ENCODE peak calls at places on chromosomes 3 and 15, in five cellular contexts. T is SK-N-SH, P is transverse colon, I is GM12878, S is suprapubic skin. A is an unnamed sample. For H3K4me1, the result is how much of the 10 kb centered on the place peaks cover.

GRCh38 chr15:75672646-75673425 is 25.1 kb downstream of the SNX33 start:
- DNase-seq in S (no peak), I (no peak), P (no peak), T (peak), A (no peak)

GRCh38 chr3:47420511-47421484 is 40.0 kb downstream of the PTPN23 start:
- DNase-seq in T (peak), P (peak), I (peak), S (peak), A (peak)

GRCh38 chr3:79405183-79405582 is 362.6 kb downstream of the ROBO1 start:
- DNase-seq in T (no peak), I (no peak), P (no peak), S (no peak), A (no peak)

GRCh38 chr3:185959609-185960517 is 22.0 kb upstream of the TRA2B start:
- DNase-seq in S (no peak), T (no peak), I (no peak), P (peak), A (peak)

GRCh38 chr3:109073116-109073515 is 44.8 kb downstream of the MORC1 start:
- DNase-seq in T (no peak), P (no peak), S (no peak), I (no peak), A (no peak)

GRCh38 chr3:154314152-154314551 is 10.1 kb downstream of the DHX36 start:
- DNase-seq in T (no peak), S (no peak), I (no peak), P (no peak), A (no peak)

GRCh38 chr15:76566276-76566675 is 229.7 kb downstream of the ISL2 start:
- DNase-seq in T (no peak), P (no peak), I (no peak), S (no peak), A (no peak)

GRCh38 chr3:86029590-86029989 is 961.4 kb downstream of the VGLL3 start:
- DNase-seq in T (no peak), P (no peak), S (no peak), I (no peak), A (no peak)

GRCh38 chr3:32165442-32165841 is 59.0 kb downstream of the GPD1L start:
- DNase-seq in P (no peak), S (no peak), T (no peak), I (no peak), A (no peak)

GRCh38 chr3:9669720-9670432 is 20.6 kb downstream of the MTMR14 start:
- DNase-seq in I (no peak), T (peak), S (no peak), P (no peak), A (no peak)

GRCh38 chr15:98286831-98287230 is 326.3 kb downstream of the ARRDC4 start:
- DNase-seq in T (no peak), I (no peak), P (no peak), S (no peak), A (no peak)

GRCh38 chr3:132332082-132332964 is 15.1 kb downstream of the ACP3 start:
- DNase-seq in P (no peak), T (no peak), S (no peak), I (no peak), A (no peak)

GRCh38 chr15:81257435-81257834 is 60.8 kb downstream of the IL16 start:
- DNase-seq in I (no peak), T (no peak), P (no peak), S (no peak), A (no peak)

GRCh38 chr3:13078158-13078905 is 5.1 kb upstream of the IQSEC1 start:
- DNase-seq in S (no peak), P (no peak), T (peak), I (no peak), A (no peak)

GRCh38 chr15:22942306-22942855 is 37.8 kb downstream of the CYFIP1 start:
- DNase-seq in S (no peak), T (no peak), P (no peak), I (no peak), A (no peak)

GRCh38 chr3:159322322-159322939 is 520.6 kb downstream of the MFSD1 start:
- DNase-seq in I (no peak), T (peak), S (no peak), P (peak), A (no peak)

GRCh38 chr3:177906573-177907229 is 629.5 kb upstream of the KCNMB2 start:
- DNase-seq in S (no peak), T (no peak), P (no peak), I (no peak), A (no peak)

GRCh38 chr15:37204698-37205097 is 104.3 kb upstream of the MEIS2 start:
- DNase-seq in T (no peak), I (no peak), S (no peak), P (no peak), A (no peak)

GRCh38 chr3:133361435-133361834 is 38.4 kb upstream of the BFSP2 start:
- DNase-seq in P (no peak), S (no peak), T (no peak), I (no peak), A (no peak)

GRCh38 chr3:120448707-120449650 is 1.8 kb downstream of the FSTL1 start:
- DNase-seq in I (no peak), S (no peak), P (peak), T (no peak), A (no peak)
- TF ChIP-seq POLR2AphosphoS5 in I (no peak), S (peak), P (no peak), T (no peak), A (no peak)

DNA sequence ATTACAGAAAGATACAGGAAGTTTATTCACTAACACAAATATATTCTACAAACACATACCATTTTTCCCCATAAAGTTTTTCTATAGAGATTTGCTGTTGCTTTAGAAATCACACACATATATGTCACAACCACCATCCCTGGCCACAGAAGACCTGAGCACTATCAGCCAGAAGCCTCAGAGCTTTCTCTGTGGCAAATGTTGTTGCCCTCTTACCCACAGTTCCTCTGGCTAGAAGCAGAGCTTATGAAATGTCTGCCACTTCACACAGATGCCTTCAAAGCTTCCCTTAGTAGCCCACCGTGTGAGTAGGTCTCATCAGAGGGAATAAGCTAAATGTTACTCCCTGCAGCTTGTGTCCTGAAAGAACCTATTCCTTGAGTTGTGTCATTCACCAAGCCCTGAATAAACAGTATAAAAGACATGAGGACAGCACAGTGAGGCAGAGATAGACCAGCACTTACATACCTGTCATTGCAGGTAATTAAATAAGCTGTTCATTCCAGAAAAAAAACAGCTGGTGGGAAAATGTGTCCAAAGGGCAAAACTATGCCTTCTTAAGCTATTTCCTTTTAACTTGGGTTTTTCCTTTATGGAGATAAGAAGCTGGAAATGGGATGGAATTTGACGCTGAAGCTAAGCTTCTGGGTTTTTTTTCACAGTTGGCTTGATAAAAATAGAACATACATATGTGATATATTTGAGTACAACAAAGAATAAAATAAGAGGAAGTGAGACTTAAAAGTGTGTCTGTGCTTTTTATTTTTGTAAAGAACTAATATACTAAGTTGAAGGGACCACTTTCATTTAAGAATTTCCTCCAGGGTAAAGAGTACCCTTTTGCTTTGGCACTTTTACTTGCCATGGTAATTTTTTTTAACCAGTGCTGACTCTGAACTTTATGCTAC is 391.4 kb downstream of the KCNH8 start:
- DNase-seq in T (no peak), S (no peak), I (peak), P (no peak), A (no peak)
- H3K27ac ChIP-seq in T (no peak), S (no peak), I (peak), P (no peak), A (no peak)

GRCh38 chr3:48567500-48567899 is 3.9 kb upstream of the UCN2 start:
- DNase-seq in T (no peak), S (no peak), P (no peak), I (no peak), A (no peak)
- H3K4me1 ChIP-seq in T (under half), S (under half), P (under half), I (under half), A (under half)

DNA sequence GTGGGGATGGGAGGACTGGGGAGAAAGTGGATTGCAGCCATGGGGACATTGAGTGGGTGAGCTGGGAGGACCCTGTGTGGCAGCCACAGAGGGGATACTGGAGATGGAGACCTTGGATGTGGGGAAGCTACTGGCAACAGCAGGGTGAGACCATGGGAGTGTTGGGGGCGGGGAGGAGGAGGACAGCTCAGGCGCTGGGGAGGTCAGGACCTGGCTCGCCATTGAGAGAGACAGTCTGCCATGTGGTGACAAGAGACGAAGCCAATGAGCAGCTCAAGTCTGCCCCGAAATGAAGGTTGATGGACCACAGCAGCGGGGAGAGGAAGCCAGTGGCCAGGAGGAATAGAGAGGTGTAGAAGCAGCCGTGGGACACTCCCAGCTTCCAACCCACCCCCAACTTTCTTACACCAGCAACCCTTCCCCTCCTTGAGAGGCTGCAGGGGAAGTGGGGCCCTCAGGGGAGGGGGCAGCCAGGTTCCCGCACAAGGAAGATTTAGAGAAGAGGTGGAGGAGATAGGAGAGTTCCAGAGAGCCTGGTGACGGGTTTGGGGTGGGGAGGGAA is 118.1 kb downstream of the ASB7 start:
- DNase-seq in I (no peak), T (no peak), S (peak), P (no peak), A (no peak)
- TF ChIP-seq POLR2AphosphoS5 in I (no peak), T (no peak), S (no peak), P (no peak), A (no peak)

GRCh38 chr3:150312018-150312657 is 96.0 kb upstream of the TSC22D2 start:
- DNase-seq in S (no peak), T (no peak), I (no peak), P (no peak), A (no peak)

GRCh38 chr3:150309557-150309956 is 98.5 kb upstream of the TSC22D2 start:
- DNase-seq in T (no peak), S (no peak), I (no peak), P (no peak), A (no peak)

GRCh38 chr3:150314248-150315027 is 93.7 kb upstream of the TSC22D2 start:
- DNase-seq in I (no peak), P (peak), T (no peak), S (no peak), A (peak)

GRCh38 chr3:150308481-150308918 is 99.6 kb upstream of the TSC22D2 start:
- DNase-seq in S (no peak), P (peak), T (no peak), I (no peak), A (no peak)

DNA sequence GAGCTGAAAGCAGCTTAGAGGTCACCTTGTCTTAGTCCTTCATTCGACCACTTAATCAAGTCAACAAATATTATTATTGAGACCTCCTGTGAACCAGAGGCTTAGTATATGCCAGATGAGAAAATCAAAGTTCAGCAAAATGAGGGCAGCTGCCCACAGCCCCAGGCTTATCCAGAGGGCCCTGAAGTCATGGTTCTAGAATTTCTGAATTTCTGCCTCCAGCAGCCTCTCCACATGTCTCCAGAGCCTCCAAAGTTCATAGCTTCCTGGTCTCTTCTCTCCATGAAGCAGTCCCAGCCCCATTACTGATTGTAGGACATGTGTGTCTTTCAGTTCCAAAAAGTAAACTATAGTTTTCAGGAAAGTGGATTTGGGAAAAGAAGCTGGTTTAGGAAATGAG is 96.9 kb upstream of the TSC22D2 start:
- DNase-seq in S (no peak), I (no peak), T (no peak), P (no peak), A (no peak)
- H3K27ac ChIP-seq in S (no peak), I (no peak), T (no peak), P (no peak), A (no peak)

GRCh38 chr3:171824824-171825221 is 14.5 kb upstream of the PLD1 start:
- DNase-seq in P (no peak), I (no peak), S (no peak), T (no peak), A (no peak)

GRCh38 chr3:171821778-171822358 is 11.6 kb upstream of the PLD1 start:
- DNase-seq in S (no peak), I (no peak), T (no peak), P (no peak), A (no peak)

GRCh38 chr3:171824076-171824475 is 13.8 kb upstream of the PLD1 start:
- DNase-seq in T (no peak), S (no peak), P (no peak), I (no peak), A (no peak)

GRCh38 chr3:171822707-171823106 is 12.4 kb upstream of the PLD1 start:
- DNase-seq in I (no peak), T (no peak), P (no peak), S (no peak), A (no peak)

DNA sequence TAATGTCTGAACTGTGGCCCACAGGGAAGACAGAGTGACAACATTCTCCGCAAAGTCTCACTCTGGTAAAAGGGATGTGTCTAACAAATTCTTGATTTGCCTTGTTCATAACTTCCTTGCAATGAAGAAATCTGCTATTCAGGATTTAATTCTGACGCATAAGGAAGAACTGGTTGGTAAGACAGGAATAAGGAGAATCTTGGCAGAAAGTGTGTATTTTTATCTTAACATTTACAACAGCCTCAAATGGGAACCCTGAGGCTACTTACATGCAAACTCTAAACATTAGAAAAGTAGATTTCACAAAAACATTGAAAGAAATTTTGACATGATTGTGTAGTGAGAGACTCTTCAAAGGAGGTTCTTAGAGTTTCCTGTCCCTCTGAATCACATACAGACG is 10.8 kb upstream of the PLD1 start:
- DNase-seq in I (no peak), S (no peak), P (no peak), T (no peak), A (no peak)
- H3K4me1 ChIP-seq in I (under half), S (under half), P (under half), T (under half), A (under half)

DNA sequence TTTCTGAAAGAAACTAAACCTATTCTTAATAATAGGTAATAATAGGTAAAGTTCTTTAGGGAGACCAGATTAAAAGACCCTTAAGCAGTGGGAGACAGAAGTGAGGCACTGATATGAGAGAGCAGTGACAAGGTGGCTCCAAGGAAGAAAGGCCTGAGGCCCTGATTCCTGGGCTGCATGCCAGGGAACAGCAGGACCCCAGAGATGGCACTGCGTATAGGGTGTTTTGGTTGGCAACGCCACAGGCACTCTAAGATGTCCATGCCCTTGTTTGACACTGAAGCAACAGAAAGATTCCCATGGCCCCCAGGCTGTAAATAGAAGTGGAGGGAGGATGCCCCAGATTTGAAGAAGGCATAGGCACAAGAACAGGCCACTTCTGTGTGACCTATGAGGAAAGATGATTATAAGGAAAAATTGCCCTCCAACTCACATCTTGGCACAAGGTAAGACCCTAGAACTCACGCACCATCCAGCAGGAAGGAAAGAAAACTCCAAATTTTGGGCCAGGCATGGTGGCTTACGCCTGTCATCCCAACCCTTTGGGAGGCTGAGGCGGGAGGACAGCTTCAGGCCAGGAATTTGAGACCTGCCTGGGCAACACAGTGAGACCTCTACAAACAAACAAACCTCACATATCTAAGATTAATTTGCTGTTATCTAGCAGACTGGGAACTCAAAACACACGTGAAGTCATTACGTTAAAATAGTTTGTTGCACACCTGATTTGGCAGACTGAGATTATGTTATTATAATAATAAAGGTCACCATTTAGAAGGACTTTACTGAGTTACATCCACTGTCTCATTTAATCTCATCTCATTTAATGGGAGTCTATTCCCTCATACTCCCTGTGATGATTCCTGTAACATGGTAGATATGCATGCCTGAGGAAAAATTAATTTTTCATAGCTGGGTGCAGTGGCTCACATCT is 10.5 kb upstream of the BLM start:
- DNase-seq in I (no peak), T (peak), S (no peak), P (no peak), A (no peak)
- TF ChIP-seq POLR2AphosphoS5 in I (no peak), T (no peak), S (no peak), P (no peak), A (no peak)

GRCh38 chr15:63461230-63461629 is 43.2 kb upstream of the USP3 start:
- DNase-seq in S (no peak), P (no peak), T (no peak), I (no peak), A (no peak)
- H3K27ac ChIP-seq in S (no peak), P (peak), T (peak), I (no peak), A (no peak)